ENCODE peak calls at places on chromosomes 1 and 21, in ten cellular contexts. E, Q, T, R, O, J, G, Y, C and F are unnamed samples.
A peak's percentile ranks its signal among the peaks of the same experiment; 100 is the strongest.

GRCh38 chr1:11707621-11708276 is 16.2 kb downstream of the DRAXIN start:
- DNase-seq in E (no peak), Q (peak; percentile 56), T (no peak), R (no peak), O (no peak), J (no peak), G (no peak), Y (no peak), C (no peak), F (no peak)

GRCh38 chr1:24992761-24993211 is 62.7 kb upstream of the RUNX3 start:
- DNase-seq in E (no peak), Q (no peak), T (no peak), R (no peak), O (no peak), J (no peak), G (no peak), Y (no peak), C (no peak), F (no peak)

GRCh38 chr1:100122177-100122576 is 10.6 kb downstream of the SASS6 start:
- DNase-seq in E (no peak), Q (no peak), T (no peak), R (no peak), O (no peak), J (no peak), G (no peak), Y (peak; percentile 84), C (no peak), F (peak; percentile 18)

GRCh38 chr1:66396212-66396890 is 137.6 kb upstream of the SGIP1 start:
- DNase-seq in E (no peak), Q (no peak), T (no peak), R (no peak), O (no peak), J (no peak), G (no peak), Y (no peak), C (no peak), F (no peak)

GRCh38 chr1:56867491-56867890 is 12.9 kb downstream of the C8A start:
- DNase-seq in E (no peak), Q (no peak), T (no peak), R (no peak), O (no peak), J (no peak), G (no peak), Y (no peak), C (no peak), F (no peak)

GRCh38 chr1:39452540-39452939 is 38.9 kb upstream of the BMP8A start:
- DNase-seq in E (no peak), Q (no peak), T (no peak), R (no peak), O (no peak), J (no peak), G (no peak), Y (no peak), C (no peak), F (no peak)

GRCh38 chr1:7553042-7553690 is 217.9 kb upstream of the VAMP3 start:
- DNase-seq in E (no peak), Q (no peak), T (no peak), R (no peak), O (peak; percentile 5), J (no peak), G (no peak), Y (no peak), C (no peak), F (no peak)

GRCh38 chr1:87786861-87787548 is 458.3 kb downstream of the LMO4 start:
- DNase-seq in E (no peak), Q (no peak), T (no peak), R (no peak), O (no peak), J (no peak), G (no peak), Y (no peak), C (no peak), F (no peak)

GRCh38 chr1:17304155-17304826 is 3.7 kb upstream of the PADI4 start:
- DNase-seq in E (no peak), Q (no peak), T (peak; percentile 7), R (no peak), O (no peak), J (peak; percentile 67), G (no peak), Y (no peak), C (no peak), F (peak; percentile 32)

GRCh38 chr1:172537827-172538391 is 5.0 kb downstream of the SUCO start:
- DNase-seq in E (peak; percentile 16), Q (no peak), T (no peak), R (no peak), O (no peak), J (no peak), G (no peak), Y (no peak), C (no peak), F (no peak)

GRCh38 chr1:145730900-145731299 is 11.6 kb downstream of the CD160 start:
- DNase-seq in E (no peak), Q (peak; percentile 19), T (no peak), R (no peak), O (no peak), J (no peak), G (no peak), Y (no peak), C (no peak), F (no peak)

GRCh38 chr1:234199476-234200127 is 173.7 kb upstream of the COA6 start:
- DNase-seq in E (no peak), Q (no peak), T (no peak), R (no peak), O (no peak), J (no peak), G (no peak), Y (no peak), C (no peak), F (no peak)

GRCh38 chr1:236064674-236065508 is at the start of gene NID1:
- DNase-seq in E (no peak), Q (peak; percentile 68), T (peak; percentile 88), R (peak; percentile 72), O (peak; percentile 81), J (peak; percentile 96), G (peak; percentile 93), Y (no peak), C (peak; percentile 76), F (peak; percentile 33)
- TF ChIP-seq CTCF in E (peak; percentile 22), Q (no peak), T (peak; percentile 32), R (no peak), O (no peak), J (no peak), G (peak; percentile 49), Y (peak; percentile 8), C (peak; percentile 7), F (peak; percentile 72)

GRCh38 chr1:180778782-180779398 is 133.8 kb upstream of the KIAA1614 start:
- DNase-seq in E (no peak), Q (peak; percentile 48), T (no peak), R (peak; percentile 7), O (peak; percentile 2), J (no peak), G (no peak), Y (no peak), C (no peak), F (no peak)
- TF ChIP-seq CTCF in E (peak; percentile 36), Q (peak; percentile 63), T (no peak), R (peak; percentile 52), O (peak; percentile 41), J (no peak), G (no peak), Y (peak; percentile 21), C (peak; percentile 16), F (peak; percentile 51)

GRCh38 chr21:45169001-45169400 is 94.6 kb downstream of the ADARB1 start:
- DNase-seq in E (no peak), Q (no peak), T (no peak), R (no peak), O (no peak), J (peak; percentile 63), G (no peak), Y (no peak), C (no peak), F (no peak)

GRCh38 chr21:45166931-45167330 is 92.6 kb downstream of the ADARB1 start:
- DNase-seq in E (no peak), Q (no peak), T (no peak), R (no peak), O (no peak), J (no peak), G (no peak), Y (no peak), C (no peak), F (no peak)

GRCh38 chr21:45168522-45168921 is 94.1 kb downstream of the ADARB1 start:
- DNase-seq in E (no peak), Q (no peak), T (no peak), R (no peak), O (no peak), J (no peak), G (no peak), Y (no peak), C (no peak), F (no peak)

GRCh38 chr21:45169682-45170081 is 95.3 kb downstream of the ADARB1 start:
- DNase-seq in E (no peak), Q (no peak), T (no peak), R (no peak), O (no peak), J (peak; percentile 36), G (no peak), Y (no peak), C (no peak), F (no peak)

DNA sequence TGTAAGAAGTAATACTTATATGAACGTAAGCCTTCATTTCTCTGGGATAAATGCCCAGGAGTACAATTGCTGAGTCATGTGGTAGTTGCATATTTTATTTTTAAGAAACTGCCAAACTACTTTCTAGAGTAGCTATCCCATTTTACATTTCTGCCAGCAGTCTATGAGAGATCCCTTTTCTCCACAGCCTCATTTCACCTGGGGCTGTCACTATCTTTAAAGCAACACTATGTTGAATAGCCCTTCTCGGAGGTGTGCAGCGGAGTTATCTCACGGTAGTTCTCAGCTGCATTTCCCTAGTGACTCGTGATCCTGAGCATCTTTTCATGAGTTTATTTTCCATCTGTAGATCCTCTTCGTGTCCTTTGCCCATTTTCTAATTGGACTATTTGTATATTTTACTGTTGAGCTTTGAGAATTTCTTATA is 93.4 kb downstream of the ADARB1 start:
- DNase-seq in E (no peak), Q (no peak), T (peak; percentile 83), R (no peak), O (peak; percentile 78), J (no peak), G (no peak), Y (peak; percentile 23), C (peak; percentile 89), F (peak; percentile 5)
- TF ChIP-seq CTCF in E (no peak), Q (no peak), T (no peak), R (no peak), O (peak; percentile 3), J (no peak), G (no peak), Y (peak; percentile 20), C (peak; percentile 35), F (no peak)

GRCh38 chr1:207510444-207510843 is 14.5 kb downstream of the CR1 start:
- DNase-seq in E (no peak), Q (no peak), T (no peak), R (no peak), O (no peak), J (no peak), G (no peak), Y (no peak), C (no peak), F (no peak)
- TF ChIP-seq CTCF in E (no peak), Q (no peak), T (no peak), R (no peak), O (no peak), J (no peak), G (no peak), Y (no peak), C (no peak), F (no peak)